ENCODE peak calls at places on chromosomes 13 and 19, in eight cellular contexts. R is CD4-positive, alpha-beta memory T cell; Y is foreskin fibroblast; N is H4; D is T-helper 1 cell; V is head of caudate nucleus; P is activated CD4-positive, alpha-beta T cell treated with anti-CD3 and anti-CD28 coated beads, Interleukin-2, amount 10 ng/mL, durations not matched to agents 7 days and 5 days; K is COR-L47. M is an unnamed sample.

GRCh38 chr19:21158523-21159135 is 16.8 kb downstream of the ZNF431 start:
- DNase-seq in R (no peak), Y (peak; percentile 33), N (no peak), D (no peak), V (no peak), P (no peak), K (no peak), M (no peak)

GRCh38 chr19:31944286-31944685 is 401.1 kb upstream of the ZNF507 start:
- DNase-seq in R (no peak), Y (no peak), N (no peak), D (no peak), V (no peak), P (no peak), K (no peak), M (no peak)

GRCh38 chr19:14031719-14032480 is at the start of gene IL27RA:
- DNase-seq in R (peak; percentile 88), Y (peak; percentile 69), N (peak; percentile 52), D (peak; percentile 70), V (peak; percentile 45), P (peak; percentile 88), K (peak; percentile 54), M (peak; percentile 55)

GRCh38 chr13:48161530-48162179 is 66.8 kb upstream of the MED4 start:
- DNase-seq in R (no peak), Y (no peak), N (no peak), D (no peak), V (peak; percentile 60), P (no peak), K (no peak), M (no peak)

GRCh38 chr13:44305845-44306244 is 67.8 kb upstream of the SERP2 start:
- DNase-seq in R (no peak), Y (peak; percentile 37), N (peak; percentile 17), D (no peak), V (no peak), P (no peak), K (peak; percentile 35), M (no peak)

GRCh38 chr19:3458595-3459284 is 21.6 kb downstream of the SMIM24 start:
- DNase-seq in R (no peak), Y (peak; percentile 48), N (no peak), D (no peak), V (peak; percentile 43), P (no peak), K (no peak), M (no peak)

GRCh38 chr19:32404939-32405430 is 585 bp upstream of the DPY19L3 start:
- DNase-seq in R (no peak), Y (peak; percentile 62), N (peak; percentile 16), D (no peak), V (peak; percentile 74), P (peak; percentile 28), K (peak; percentile 18), M (peak; percentile 41)

GRCh38 chr13:82758056-82758455 is 1124.2 kb downstream of the SLITRK1 start:
- DNase-seq in R (no peak), Y (no peak), N (peak; percentile 61), D (no peak), V (no peak), P (no peak), K (no peak), M (peak; percentile 51)

GRCh38 chr19:1465191-1466016 is 13.6 kb downstream of the C19orf25 start:
- DNase-seq in R (no peak), Y (peak; percentile 74), N (no peak), D (no peak), V (no peak), P (no peak), K (no peak), M (no peak)

GRCh38 chr19:7900931-7901330 is 2.7 kb upstream of the MAP2K7 start:
- DNase-seq in R (no peak), Y (no peak), N (no peak), D (no peak), V (no peak), P (no peak), K (no peak), M (no peak)

GRCh38 chr13:100860866-100861265 is 186.3 kb upstream of the TMTC4 start:
- DNase-seq in R (no peak), Y (peak; percentile 49), N (no peak), D (no peak), V (no peak), P (no peak), K (no peak), M (no peak)

GRCh38 chr13:26965976-26966375 is 205.4 kb upstream of the GPR12 start:
- DNase-seq in R (no peak), Y (peak; percentile 55), N (peak; percentile 16), D (no peak), V (peak; percentile 39), P (no peak), K (peak; percentile 82), M (no peak)

GRCh38 chr19:54325631-54326030 is 12.7 kb upstream of the LILRA5 start:
- DNase-seq in R (no peak), Y (no peak), N (no peak), D (no peak), V (no peak), P (no peak), K (no peak), M (no peak)

GRCh38 chr19:46813570-46814358 is 25.4 kb upstream of the SLC1A5 start:
- DNase-seq in R (no peak), Y (peak; percentile 55), N (peak; percentile 45), D (no peak), V (no peak), P (no peak), K (no peak), M (no peak)

GRCh38 chr13:113998781-113999617 is 25.1 kb upstream of the C13orf46 start:
- DNase-seq in R (peak; percentile 32), Y (no peak), N (no peak), D (peak; percentile 9), V (no peak), P (no peak), K (no peak), M (no peak)

GRCh38 chr19:30692517-30692870 is 320.3 kb downstream of the ZNF536 start:
- DNase-seq in R (no peak), Y (peak; percentile 51), N (no peak), D (no peak), V (no peak), P (no peak), K (no peak), M (no peak)

GRCh38 chr19:48735031-48735615 is 5.3 kb downstream of the RASIP1 start:
- DNase-seq in R (no peak), Y (peak; percentile 46), N (no peak), D (no peak), V (no peak), P (no peak), K (no peak), M (no peak)

GRCh38 chr13:110028838-110029621 is 242.6 kb upstream of the IRS2 start:
- DNase-seq in R (no peak), Y (no peak), N (no peak), D (no peak), V (no peak), P (no peak), K (no peak), M (no peak)

GRCh38 chr13:109790071-109790470 is 3.7 kb upstream of the IRS2 start:
- DNase-seq in R (no peak), Y (peak; percentile 58), N (no peak), D (no peak), V (no peak), P (no peak), K (no peak), M (no peak)

GRCh38 chr19:16067205-16067938 is 8.9 kb upstream of the TPM4 start:
- DNase-seq in R (no peak), Y (peak; percentile 61), N (peak; percentile 90), D (no peak), V (peak; percentile 35), P (no peak), K (no peak), M (no peak)

M was measured in ACHN.